ENCODE peak calls at places on chromosomes 11 and 22, in four cellular contexts. R is AG04450, S is HCT116, T is uterus. Q is an unnamed sample.

GRCh38 chr11:77154381-77155081 is 26.5 kb downstream of the MYO7A start:
- DNase-seq in R (no peak), S (no peak), T (no peak), Q (no peak)

GRCh38 chr22:23246982-23247766 is 66.9 kb downstream of the BCR start:
- DNase-seq in R (no peak), S (no peak), T (no peak), Q (no peak)

GRCh38 chr11:31793264-31793663 is 17.9 kb downstream of the PAX6 start:
- DNase-seq in R (no peak), S (no peak), T (no peak), Q (no peak)

GRCh38 chr22:28810839-28811491 is 10.6 kb upstream of the XBP1 start:
- DNase-seq in R (no peak), S (no peak), T (peak; percentile 32), Q (no peak)

GRCh38 chr11:18987454-18988231 is 48.4 kb upstream of the MRGPRX1 start:
- DNase-seq in R (no peak), S (peak; percentile 64), T (no peak), Q (no peak)

GRCh38 chr22:27218521-27218920 is 561.1 kb downstream of the MIAT start:
- DNase-seq in R (no peak), S (no peak), T (peak; percentile 38), Q (no peak)

GRCh38 chr11:83449338-83449913 is 163.3 kb upstream of the CCDC90B start:
- DNase-seq in R (no peak), S (no peak), T (no peak), Q (no peak)

GRCh38 chr11:45674481-45675190 is 9.2 kb upstream of the CHST1 start:
- DNase-seq in R (no peak), S (no peak), T (no peak), Q (no peak)

GRCh38 chr22:44289429-44290171 is 23.2 kb downstream of the SHISAL1 start:
- DNase-seq in R (peak; percentile 11), S (no peak), T (peak; percentile 59), Q (no peak)

GRCh38 chr11:315051-315481 is 1.2 kb downstream of the IFITM1 start:
- DNase-seq in R (no peak), S (no peak), T (no peak), Q (no peak)
- H3K27ac ChIP-seq in R (no peak overlapping the region), S (no peak overlapping the region), T (peak overlapping the region; percentile 99), Q (peak overlapping the region; percentile 93)

GRCh38 chr11:54944211-54944610 is 237.6 kb downstream of the OR4A5 start:
- DNase-seq in R (no peak), S (no peak), T (no peak), Q (no peak)
- H3K9me3 ChIP-seq in R (peaks cover 7% of the 10 kb centered on the region), S (peaks cover 22% of the 10 kb centered on the region), T (no peaks in the 10 kb centered on the region), Q (peaks cover 50% of the 10 kb centered on the region)

DNA sequence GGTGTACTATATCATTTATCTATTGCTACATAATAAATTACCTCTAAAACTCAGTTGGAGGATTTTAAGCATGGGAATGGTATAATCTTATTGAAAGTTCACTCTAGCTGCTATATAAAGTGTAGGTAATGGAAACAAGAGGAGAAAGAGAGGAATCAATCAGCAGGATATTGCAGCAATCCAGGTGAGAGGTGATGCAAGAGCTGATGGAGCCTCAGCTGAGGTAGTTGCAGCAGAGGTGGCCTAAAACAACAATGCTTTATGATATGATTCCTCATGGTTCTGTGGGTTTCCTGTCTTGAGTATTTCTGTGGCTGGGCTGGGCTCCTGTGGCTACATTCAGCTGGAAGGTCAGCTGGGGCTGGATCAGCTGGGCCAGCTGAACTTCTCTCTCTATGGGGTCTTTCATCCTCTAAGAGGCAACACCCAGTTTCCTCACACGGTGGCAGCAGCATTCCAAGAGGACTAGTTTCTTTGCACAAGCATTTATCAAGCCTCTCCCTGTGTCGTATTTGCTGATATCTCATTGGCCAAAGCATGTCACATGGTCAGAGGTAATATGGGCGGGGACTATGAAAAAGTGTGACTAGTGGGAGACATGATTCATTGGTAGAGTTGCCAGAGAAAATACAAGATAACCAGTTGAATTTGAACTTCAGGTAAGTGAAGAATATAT is 135.4 kb upstream of the LARGE1 start:
- DNase-seq in R (no peak), S (no peak), T (no peak), Q (no peak)
- TF ChIP-seq CTCF in R (no peak), S (no peak), T (no peak), Q (no peak)

DNA sequence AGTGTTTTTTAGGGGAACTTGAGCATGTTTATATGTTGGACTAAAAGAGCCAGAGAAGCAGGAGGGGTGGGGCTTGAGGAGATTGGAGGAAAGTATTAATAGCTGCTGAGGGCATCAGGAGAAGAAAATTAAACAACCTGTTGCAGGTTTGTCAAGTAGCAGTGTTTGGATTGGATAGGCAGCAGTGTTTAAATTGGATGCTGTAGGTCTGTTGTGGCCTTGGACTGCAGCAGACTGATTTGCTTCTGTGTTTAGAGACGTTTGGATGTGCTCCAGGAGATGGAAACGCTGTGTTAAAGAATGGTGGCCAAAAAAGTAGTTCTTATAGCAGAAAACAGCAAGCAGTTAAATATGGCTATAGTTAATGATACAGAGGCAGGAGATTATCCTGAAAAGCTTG is 5.7 kb downstream of the EIF3L start:
- DNase-seq in R (no peak), S (no peak), T (no peak), Q (no peak)
- H3K27ac ChIP-seq in R (no peak overlapping the region), S (no peak overlapping the region), T (no peak overlapping the region), Q (no peak overlapping the region)

GRCh38 chr11:13210424-13210823 is 67.2 kb upstream of the BMAL1 start:
- DNase-seq in R (peak; percentile 63), S (peak; percentile 79), T (peak; percentile 56), Q (no peak)
- H3K9me3 ChIP-seq in R (no peaks in the 10 kb centered on the region), S (no peaks in the 10 kb centered on the region), T (no peaks in the 10 kb centered on the region), Q (no peaks in the 10 kb centered on the region)